ENCODE peak calls at places on chromosomes 2 and 18, in seven cellular contexts. J, B, M, Y, V, G and A are unnamed samples.

GRCh38 chr2:140539506-140539905 is 1591.3 kb downstream of the LRP1B start:
- DNase-seq in G (no peak), V (no peak), M (no peak), Y (no peak), J (peak; percentile 7), B (no peak), A (peak; percentile 52)

GRCh38 chr2:172783091-172783898 is 47.6 kb downstream of the RAPGEF4 start:
- DNase-seq in J (peak; percentile 99), G (peak; percentile 13), V (peak; percentile 94), Y (no peak), M (no peak), B (no peak), A (peak; percentile 90)

GRCh38 chr18:9488535-9488934 is 13.2 kb downstream of the RALBP1 start:
- DNase-seq in V (no peak), B (no peak), M (no peak), J (no peak), G (no peak), Y (no peak), A (no peak)

GRCh38 chr2:10776231-10776977 is 36.2 kb downstream of the PDIA6 start:
- DNase-seq in V (no peak), G (no peak), Y (no peak), J (no peak), B (no peak), M (no peak), A (no peak)

GRCh38 chr18:43789234-43790000 is 512.1 kb upstream of the SYT4 start:
- DNase-seq in M (no peak), G (peak; percentile 23), V (no peak), B (no peak), J (peak; percentile 33), Y (no peak), A (peak; percentile 65)

GRCh38 chr2:160871096-160871495 is 289.1 kb upstream of the TANK start:
- DNase-seq in V (no peak), Y (no peak), J (peak; percentile 8), M (no peak), G (no peak), B (no peak), A (peak; percentile 77)

GRCh38 chr2:234830853-234831252 is 121.0 kb upstream of the SH3BP4 start:
- DNase-seq in M (no peak), B (no peak), Y (no peak), G (no peak), J (no peak), V (no peak), A (no peak)

GRCh38 chr2:174614261-174614660 is 16.7 kb upstream of the WIPF1 start:
- DNase-seq in V (peak; percentile 92), G (no peak), Y (no peak), J (peak; percentile 91), B (no peak), M (no peak), A (peak; percentile 80)

GRCh38 chr2:221554769-221555510 is 17.2 kb downstream of the EPHA4 start:
- DNase-seq in B (peak; percentile 44), M (peak; percentile 62), Y (peak; percentile 50), G (peak; percentile 42), J (peak; percentile 64), V (no peak), A (peak; percentile 41)

GRCh38 chr2:188979730-188980123 is 5.6 kb downstream of the COL3A1 start:
- DNase-seq in B (no peak), Y (no peak), M (no peak), G (no peak), V (no peak), J (no peak), A (no peak)

GRCh38 chr2:234514873-234515638 is 18.2 kb upstream of the ARL4C start:
- DNase-seq in J (no peak), M (no peak), B (no peak), Y (no peak), G (no peak), V (no peak), A (no peak)

GRCh38 chr2:160242863-160243552 is 42.9 kb upstream of the ITGB6 start:
- DNase-seq in V (no peak), B (no peak), G (no peak), Y (no peak), J (no peak), M (no peak), A (no peak)

GRCh38 chr2:200347301-200347700 is 40.8 kb downstream of the SPATS2L start:
- DNase-seq in G (no peak), Y (no peak), B (no peak), V (no peak), J (no peak), M (no peak), A (no peak)

GRCh38 chr2:31413025-31413424 is 1.5 kb downstream of the XDH start:
- DNase-seq in V (peak; percentile 13), J (no peak), G (no peak), M (no peak), B (no peak), Y (no peak), A (peak; percentile 43)

GRCh38 chr18:9732031-9732430 is 23.9 kb downstream of the RAB31 start:
- DNase-seq in M (no peak), B (no peak), G (no peak), J (no peak), Y (no peak), V (no peak), A (no peak)

GRCh38 chr2:241120440-241120839 is 18.4 kb upstream of the MTERF4 start:
- DNase-seq in B (no peak), J (no peak), M (peak; percentile 45), V (no peak), Y (no peak), G (no peak), A (no peak)

GRCh38 chr18:45008694-45009372 is 328.1 kb downstream of the SETBP1 start:
- DNase-seq in B (no peak), G (no peak), V (no peak), Y (no peak), J (no peak), M (no peak), A (no peak)

GRCh38 chr2:207897541-207898353 is 127.6 kb downstream of the PLEKHM3 start:
- DNase-seq in M (no peak), Y (no peak), J (no peak), B (peak; percentile 84), G (peak; percentile 60), V (no peak), A (no peak)

GRCh38 chr2:99806758-99807157 is 316.9 kb upstream of the REV1 start:
- DNase-seq in B (no peak), Y (no peak), J (peak; percentile 88), G (no peak), M (no peak), V (peak; percentile 94), A (peak; percentile 78)

GRCh38 chr2:191314697-191315364 is 69.6 kb downstream of the MYO1B start:
- DNase-seq in G (no peak), B (no peak), V (no peak), J (no peak), Y (no peak), M (no peak), A (no peak)

DNA sequence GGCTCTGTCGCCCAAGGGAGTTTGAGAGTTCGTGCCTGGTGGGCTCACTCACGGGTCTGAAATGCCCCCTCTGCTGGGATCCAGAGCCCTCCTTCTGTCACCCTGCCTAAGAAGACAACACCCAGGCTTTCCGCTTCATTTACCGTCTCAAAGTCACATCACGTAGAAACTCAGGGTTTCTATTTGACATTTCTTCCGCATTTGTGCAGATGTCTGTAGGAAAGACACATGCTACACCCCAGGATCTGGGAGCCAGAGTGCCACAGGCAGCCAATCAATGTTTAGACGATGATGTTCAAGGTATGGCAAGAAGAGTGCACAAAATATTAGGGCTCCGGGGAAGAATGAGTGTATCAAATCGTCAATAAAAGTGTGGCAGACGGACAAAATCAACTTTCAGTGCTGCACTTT is 24.4 kb upstream of the ACKR3 start:
- DNase-seq in V (no peak), B (no peak), G (no peak), J (no peak), Y (peak; percentile 87), M (peak; percentile 53), A (no peak)
- H3K9ac ChIP-seq in V (no peak overlapping the region), B (no peak overlapping the region), G (no peak overlapping the region), J (no peak overlapping the region), Y (peak overlapping the region; percentile 67), M (peak overlapping the region; percentile 35), A (no peak overlapping the region)

GRCh38 chr2:26235089-26235488 is 9.3 kb downstream of the HADHA start:
- DNase-seq in G (no peak), M (no peak), V (peak; percentile 14), B (no peak), Y (no peak), J (no peak), A (no peak)

GRCh38 chr2:26243643-26244478 is 571 bp downstream of the HADHA start:
- DNase-seq in G (peak; percentile 40), M (peak; percentile 68), J (peak; percentile 37), V (peak; percentile 20), B (peak; percentile 37), Y (no peak), A (peak; percentile 62)

GRCh38 chr2:26238301-26238958 is 6.0 kb downstream of the HADHA start:
- DNase-seq in M (no peak), Y (no peak), G (no peak), V (peak; percentile 4), J (no peak), B (no peak), A (peak; percentile 69)

GRCh38 chr2:26241928-26242436 is 2.5 kb downstream of the HADHA start:
- DNase-seq in G (no peak), M (no peak), J (no peak), V (no peak), B (no peak), Y (no peak), A (no peak)

DNA sequence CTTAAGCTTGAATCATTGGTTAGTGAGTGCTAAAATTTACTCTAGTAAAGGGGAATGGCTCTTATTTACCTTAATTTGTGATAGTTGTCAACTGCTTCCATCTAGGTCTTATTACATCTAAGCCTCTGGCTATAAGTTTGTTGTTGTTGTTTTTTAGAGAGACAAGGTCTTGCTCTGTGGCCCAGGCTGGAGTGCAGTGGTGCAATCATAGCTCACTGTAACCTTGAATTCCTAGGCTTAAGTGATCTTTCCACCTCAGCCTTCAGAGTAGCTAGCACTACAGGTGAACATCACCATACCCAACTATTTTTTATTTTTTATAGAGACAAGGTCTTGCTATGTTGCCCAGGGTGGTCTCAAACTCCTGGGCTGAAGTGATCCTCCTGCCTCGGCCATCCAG is 6.6 kb downstream of the HADHA start:
- DNase-seq in M (no peak), B (no peak), J (no peak), G (no peak), V (no peak), Y (no peak), A (no peak)
- H3K9ac ChIP-seq in M (no peak overlapping the region), B (no peak overlapping the region), J (no peak overlapping the region), G (no peak overlapping the region), V (no peak overlapping the region), Y (no peak overlapping the region), A (no peak overlapping the region)

GRCh38 chr2:32485399-32485798 is 128.6 kb downstream of the BIRC6 start:
- DNase-seq in Y (no peak), G (no peak), B (no peak), V (peak; percentile 9), M (no peak), J (peak; percentile 14), A (no peak)
- H3K9ac ChIP-seq in Y (no peak overlapping the region), G (no peak overlapping the region), B (no peak overlapping the region), V (no peak overlapping the region), M (no peak overlapping the region), J (no peak overlapping the region), A (peak overlapping the region; percentile 9)

DNA sequence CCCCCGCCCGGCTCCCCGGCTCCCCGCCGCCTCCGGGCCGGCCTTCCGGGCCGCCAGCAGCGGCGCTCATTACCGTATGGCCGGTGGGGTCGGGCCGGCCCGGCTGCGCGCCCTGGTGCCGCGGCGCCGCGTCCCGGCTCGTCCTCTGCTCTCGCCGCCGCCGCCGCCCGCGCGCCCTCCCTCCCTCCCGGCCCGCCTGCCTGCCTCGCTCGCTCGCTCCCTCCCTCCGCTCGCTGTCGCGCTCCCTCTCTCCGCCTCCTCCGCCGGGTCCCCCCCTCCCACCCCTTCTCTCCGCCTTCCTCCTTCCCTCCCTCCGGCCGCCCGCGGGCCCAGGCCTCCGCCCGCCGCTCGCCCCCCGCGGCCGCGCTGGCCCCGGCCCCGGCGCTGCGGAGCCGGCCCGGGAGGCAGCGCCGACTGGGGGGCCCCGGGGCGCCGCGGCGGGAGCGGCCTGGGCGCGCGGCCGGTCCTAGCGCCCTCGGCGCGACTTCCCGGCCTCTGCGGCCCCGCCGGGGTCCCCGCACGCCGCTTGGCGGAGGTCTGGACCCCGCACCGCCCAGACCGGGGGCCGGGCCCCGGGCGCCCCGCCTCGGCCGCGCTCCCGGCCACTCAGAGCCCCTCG is at the start of gene DNMT3A:
- DNase-seq in Y (no peak), V (peak; percentile 52), G (peak; percentile 77), M (peak; percentile 69), B (no peak), J (peak; percentile 68), A (peak; percentile 88)
- H3K9ac ChIP-seq in Y (peak within 1 kb of the TSS; percentile 62), V (no peak within 1 kb of the TSS), G (no peak within 1 kb of the TSS), M (peak within 1 kb of the TSS; percentile 60), B (peak within 1 kb of the TSS; percentile 79), J (peak within 1 kb of the TSS; percentile 30), A (peak within 1 kb of the TSS; percentile 51)